ENCODE peak calls at places on chromosomes 3 and 15, in seven cellular contexts. One of them, this sample, is unnamed.

GRCh38 chr3:56125358-56126005 is 342.8 kb downstream of the ERC2 start:
- DNase-seq in Caco-2: no peak
- DNase-seq in type B pancreatic cell: no peak
- DNase-seq in IMR-90: peak; percentile 80
- DNase-seq in cardiac fibroblast: peak; percentile 71
- DNase-seq in fibroblast of lung: peak; percentile 72
- DNase-seq in ovary: peak; percentile 16
- DNase-seq in this sample: peak; percentile 77

GRCh38 chr3:122843604-122844003 is 48.7 kb downstream of the SLC49A4 start:
- DNase-seq in fibroblast of lung: no peak
- DNase-seq in ovary: no peak
- DNase-seq in Caco-2: no peak
- DNase-seq in type B pancreatic cell: no peak
- DNase-seq in cardiac fibroblast: no peak
- DNase-seq in IMR-90: no peak
- DNase-seq in this sample: no peak

GRCh38 chr3:196049567-196050122 is 32.2 kb downstream of the TFRC start:
- DNase-seq in IMR-90: no peak
- DNase-seq in Caco-2: no peak
- DNase-seq in fibroblast of lung: no peak
- DNase-seq in type B pancreatic cell: no peak
- DNase-seq in ovary: no peak
- DNase-seq in cardiac fibroblast: no peak
- DNase-seq in this sample: no peak

GRCh38 chr15:69749797-69750196 is 297.2 kb downstream of the RPLP1 start:
- DNase-seq in fibroblast of lung: no peak
- DNase-seq in IMR-90: no peak
- DNase-seq in Caco-2: no peak
- DNase-seq in ovary: no peak
- DNase-seq in cardiac fibroblast: peak; percentile 38
- DNase-seq in type B pancreatic cell: no peak
- DNase-seq in this sample: no peak

GRCh38 chr15:48667701-48668100 is 22.2 kb upstream of the FBN1 start:
- DNase-seq in fibroblast of lung: peak; percentile 74
- DNase-seq in cardiac fibroblast: peak; percentile 81
- DNase-seq in ovary: no peak
- DNase-seq in Caco-2: no peak
- DNase-seq in IMR-90: peak; percentile 50
- DNase-seq in type B pancreatic cell: no peak
- DNase-seq in this sample: peak; percentile 44

GRCh38 chr3:29922990-29923746 is 642.3 kb downstream of the RBMS3 start:
- DNase-seq in type B pancreatic cell: no peak
- DNase-seq in IMR-90: peak; percentile 95
- DNase-seq in Caco-2: no peak
- DNase-seq in fibroblast of lung: peak; percentile 92
- DNase-seq in cardiac fibroblast: peak; percentile 96
- DNase-seq in ovary: no peak
- DNase-seq in this sample: peak; percentile 97

GRCh38 chr3:5498981-5499380 is 311.5 kb downstream of the EDEM1 start:
- DNase-seq in ovary: no peak
- DNase-seq in Caco-2: no peak
- DNase-seq in cardiac fibroblast: no peak
- DNase-seq in IMR-90: no peak
- DNase-seq in fibroblast of lung: no peak
- DNase-seq in type B pancreatic cell: no peak
- DNase-seq in this sample: no peak

GRCh38 chr3:40387895-40388254 is 891 bp downstream of the ENTPD3 start:
- DNase-seq in Caco-2: no peak
- DNase-seq in cardiac fibroblast: no peak
- DNase-seq in IMR-90: no peak
- DNase-seq in ovary: no peak
- DNase-seq in type B pancreatic cell: no peak
- DNase-seq in fibroblast of lung: no peak
- DNase-seq in this sample: no peak

GRCh38 chr15:101162701-101163483 is 89.0 kb downstream of the CHSY1 start:
- DNase-seq in cardiac fibroblast: no peak
- DNase-seq in type B pancreatic cell: no peak
- DNase-seq in IMR-90: no peak
- DNase-seq in ovary: no peak
- DNase-seq in Caco-2: no peak
- DNase-seq in fibroblast of lung: no peak
- DNase-seq in this sample: no peak

GRCh38 chr15:36347272-36347864 is 232.1 kb upstream of the CDIN1 start:
- DNase-seq in IMR-90: no peak
- DNase-seq in cardiac fibroblast: no peak
- DNase-seq in fibroblast of lung: no peak
- DNase-seq in Caco-2: no peak
- DNase-seq in type B pancreatic cell: no peak
- DNase-seq in ovary: no peak
- DNase-seq in this sample: no peak

GRCh38 chr3:57821765-57822164 is 65.7 kb downstream of the SLMAP start:
- DNase-seq in cardiac fibroblast: no peak
- DNase-seq in fibroblast of lung: no peak
- DNase-seq in type B pancreatic cell: no peak
- DNase-seq in ovary: no peak
- DNase-seq in Caco-2: no peak
- DNase-seq in IMR-90: no peak
- DNase-seq in this sample: no peak

GRCh38 chr15:74850398-74850797 is 7.4 kb upstream of the ULK3 start:
- DNase-seq in cardiac fibroblast: no peak
- DNase-seq in fibroblast of lung: no peak
- DNase-seq in IMR-90: no peak
- DNase-seq in Caco-2: no peak
- DNase-seq in ovary: no peak
- DNase-seq in type B pancreatic cell: no peak
- DNase-seq in this sample: no peak

GRCh38 chr3:40504636-40505430 is 1.0 kb upstream of the ZNF620 start:
- DNase-seq in type B pancreatic cell: no peak
- DNase-seq in IMR-90: peak; percentile 99
- DNase-seq in ovary: peak; percentile 67
- DNase-seq in fibroblast of lung: peak; percentile 93
- DNase-seq in cardiac fibroblast: peak; percentile 98
- DNase-seq in Caco-2: no peak
- DNase-seq in this sample: peak; percentile 99

GRCh38 chr3:119427669-119428068 is 35.7 kb downstream of the TMEM39A start:
- DNase-seq in IMR-90: no peak
- DNase-seq in cardiac fibroblast: peak; percentile 14
- DNase-seq in fibroblast of lung: no peak
- DNase-seq in Caco-2: no peak
- DNase-seq in ovary: no peak
- DNase-seq in type B pancreatic cell: no peak
- DNase-seq in this sample: peak; percentile 12

GRCh38 chr3:119433613-119434325 is 29.6 kb downstream of the TMEM39A start:
- DNase-seq in ovary: no peak
- DNase-seq in Caco-2: no peak
- DNase-seq in fibroblast of lung: no peak
- DNase-seq in IMR-90: peak; percentile 55
- DNase-seq in cardiac fibroblast: no peak
- DNase-seq in type B pancreatic cell: no peak
- DNase-seq in this sample: no peak

GRCh38 chr3:119428538-119428937 is 34.9 kb downstream of the TMEM39A start:
- DNase-seq in cardiac fibroblast: peak; percentile 10
- DNase-seq in IMR-90: no peak
- DNase-seq in type B pancreatic cell: no peak
- DNase-seq in fibroblast of lung: no peak
- DNase-seq in ovary: no peak
- DNase-seq in Caco-2: no peak
- DNase-seq in this sample: peak; percentile 12
- TF ChIP-seq CTCF in cardiac fibroblast: no peak
- TF ChIP-seq CTCF in IMR-90: no peak
- TF ChIP-seq CTCF in type B pancreatic cell: peak; percentile 20
- TF ChIP-seq CTCF in fibroblast of lung: no peak
- TF ChIP-seq CTCF in ovary: no peak
- TF ChIP-seq CTCF in Caco-2: no peak
- TF ChIP-seq CTCF in this sample: peak; percentile 15

GRCh38 chr3:132034097-132034485 is 723 bp downstream of the CPNE4 start:
- DNase-seq in IMR-90: no peak
- DNase-seq in fibroblast of lung: no peak
- DNase-seq in type B pancreatic cell: no peak
- DNase-seq in Caco-2: no peak
- DNase-seq in ovary: no peak
- DNase-seq in cardiac fibroblast: no peak
- DNase-seq in this sample: no peak

GRCh38 chr3:132033471-132033870 is 1.3 kb downstream of the CPNE4 start:
- DNase-seq in type B pancreatic cell: no peak
- DNase-seq in ovary: no peak
- DNase-seq in Caco-2: no peak
- DNase-seq in cardiac fibroblast: no peak
- DNase-seq in IMR-90: no peak
- DNase-seq in fibroblast of lung: no peak
- DNase-seq in this sample: no peak

GRCh38 chr3:132034486-132035464 is at the start of gene CPNE4:
- DNase-seq in cardiac fibroblast: peak; percentile 79
- DNase-seq in type B pancreatic cell: peak; percentile 94
- DNase-seq in IMR-90: peak; percentile 51
- DNase-seq in ovary: no peak
- DNase-seq in fibroblast of lung: peak; percentile 44
- DNase-seq in Caco-2: peak; percentile 87
- DNase-seq in this sample: peak; percentile 69

GRCh38 chr3:132032959-132033358 is 1.9 kb downstream of the CPNE4 start:
- DNase-seq in ovary: no peak
- DNase-seq in type B pancreatic cell: no peak
- DNase-seq in Caco-2: no peak
- DNase-seq in IMR-90: no peak
- DNase-seq in cardiac fibroblast: no peak
- DNase-seq in fibroblast of lung: no peak
- DNase-seq in this sample: no peak

GRCh38 chr3:132038198-132038825 is 3.5 kb upstream of the CPNE4 start:
- DNase-seq in IMR-90: peak; percentile 23
- DNase-seq in ovary: no peak
- DNase-seq in cardiac fibroblast: peak; percentile 59
- DNase-seq in fibroblast of lung: peak; percentile 6
- DNase-seq in Caco-2: no peak
- DNase-seq in type B pancreatic cell: no peak
- DNase-seq in this sample: peak; percentile 33
- TF ChIP-seq CTCF in IMR-90: peak; percentile 71
- TF ChIP-seq CTCF in ovary: no peak
- TF ChIP-seq CTCF in cardiac fibroblast: peak; percentile 76
- TF ChIP-seq CTCF in fibroblast of lung: peak; percentile 64
- TF ChIP-seq CTCF in Caco-2: peak; percentile 63
- TF ChIP-seq CTCF in type B pancreatic cell: peak; percentile 76
- TF ChIP-seq CTCF in this sample: peak; percentile 73

GRCh38 chr3:94301346-94301745 is 238.5 kb downstream of the NSUN3 start:
- DNase-seq in cardiac fibroblast: peak; percentile 2
- DNase-seq in type B pancreatic cell: no peak
- DNase-seq in Caco-2: no peak
- DNase-seq in fibroblast of lung: peak; percentile 29
- DNase-seq in IMR-90: no peak
- DNase-seq in ovary: no peak
- DNase-seq in this sample: no peak

GRCh38 chr3:94304953-94305352 is 242.1 kb downstream of the NSUN3 start:
- DNase-seq in fibroblast of lung: no peak
- DNase-seq in cardiac fibroblast: no peak
- DNase-seq in ovary: no peak
- DNase-seq in IMR-90: no peak
- DNase-seq in type B pancreatic cell: no peak
- DNase-seq in Caco-2: no peak
- DNase-seq in this sample: no peak

GRCh38 chr3:94305835-94306685 is 243.2 kb downstream of the NSUN3 start:
- DNase-seq in IMR-90: no peak
- DNase-seq in fibroblast of lung: no peak
- DNase-seq in ovary: no peak
- DNase-seq in Caco-2: peak; percentile 54
- DNase-seq in type B pancreatic cell: no peak
- DNase-seq in cardiac fibroblast: no peak
- DNase-seq in this sample: no peak

GRCh38 chr3:94303266-94303665 is 240.4 kb downstream of the NSUN3 start:
- DNase-seq in type B pancreatic cell: no peak
- DNase-seq in cardiac fibroblast: no peak
- DNase-seq in fibroblast of lung: no peak
- DNase-seq in ovary: no peak
- DNase-seq in Caco-2: no peak
- DNase-seq in IMR-90: no peak
- DNase-seq in this sample: no peak

GRCh38 chr3:94303897-94304296 is 241.0 kb downstream of the NSUN3 start:
- DNase-seq in cardiac fibroblast: peak; percentile 27
- DNase-seq in type B pancreatic cell: no peak
- DNase-seq in Caco-2: peak; percentile 6
- DNase-seq in ovary: no peak
- DNase-seq in fibroblast of lung: peak; percentile 61
- DNase-seq in IMR-90: peak; percentile 1
- DNase-seq in this sample: no peak
- TF ChIP-seq CTCF in cardiac fibroblast: peak; percentile 26
- TF ChIP-seq CTCF in type B pancreatic cell: peak; percentile 58
- TF ChIP-seq CTCF in Caco-2: no peak
- TF ChIP-seq CTCF in ovary: no peak
- TF ChIP-seq CTCF in fibroblast of lung: no peak
- TF ChIP-seq CTCF in IMR-90: peak; percentile 19
- TF ChIP-seq CTCF in this sample: no peak

GRCh38 chr3:81218023-81218422 is 543.4 kb downstream of the GBE1 start:
- DNase-seq in fibroblast of lung: peak; percentile 49
- DNase-seq in ovary: no peak
- DNase-seq in type B pancreatic cell: no peak
- DNase-seq in cardiac fibroblast: peak; percentile 72
- DNase-seq in IMR-90: no peak
- DNase-seq in Caco-2: peak; percentile 60
- DNase-seq in this sample: peak; percentile 31
- TF ChIP-seq CTCF in fibroblast of lung: peak; percentile 58
- TF ChIP-seq CTCF in ovary: no peak
- TF ChIP-seq CTCF in type B pancreatic cell: peak; percentile 64
- TF ChIP-seq CTCF in cardiac fibroblast: peak; percentile 72
- TF ChIP-seq CTCF in IMR-90: peak; percentile 9
- TF ChIP-seq CTCF in Caco-2: peak; percentile 87
- TF ChIP-seq CTCF in this sample: peak; percentile 46

This sample was measured in fibroblast of mammary gland.